ENCODE peak calls at places on chromosome 12, in four cellular contexts. M is A172, A is globus pallidus, W is HEK293T. F is an unnamed sample.

GRCh38 chr12:70733385-70733784 is 96.2 kb upstream of the PTPRB start:
- DNase-seq in M (peak; percentile 70), A (peak; percentile 81), W (peak; percentile 64), F (peak; percentile 44)

GRCh38 chr12:21323736-21324135 is 11.0 kb downstream of the SLCO1A2 start:
- DNase-seq in M (no peak), A (peak; percentile 66), W (no peak), F (no peak)

GRCh38 chr12:10214131-10214876 is 1.6 kb downstream of the GABARAPL1 start:
- DNase-seq in W (peak; percentile 17), M (no peak), A (no peak), F (no peak)

GRCh38 chr12:49809369-49810158 is 18.6 kb downstream of the NCKAP5L start:
- DNase-seq in W (no peak), A (no peak), M (no peak), F (no peak)

GRCh38 chr12:53223391-53224267 is 8.4 kb downstream of the RARG start:
- DNase-seq in M (no peak), W (no peak), A (peak; percentile 85), F (no peak)

GRCh38 chr12:1328385-1328784 is 266.0 kb downstream of the FBXL14 start:
- DNase-seq in W (no peak), A (no peak), M (no peak), F (no peak)

GRCh38 chr12:16075887-16076286 is 164.8 kb downstream of the DERA start:
- DNase-seq in A (no peak), W (no peak), M (no peak), F (no peak)

GRCh38 chr12:90816353-90817089 is 138.5 kb downstream of the CCER1 start:
- DNase-seq in A (no peak), W (no peak), M (peak; percentile 6), F (no peak)

GRCh38 chr12:90211017-90211416 is 502.4 kb upstream of the ATP2B1 start:
- DNase-seq in M (peak; percentile 89), A (no peak), W (no peak), F (peak; percentile 28)

GRCh38 chr12:132451836-132452195 is 38.1 kb upstream of the FBRSL1 start:
- DNase-seq in A (no peak), M (no peak), W (no peak), F (no peak)

GRCh38 chr12:89477633-89478279 is 46.8 kb downstream of the GALNT4 start:
- DNase-seq in M (no peak), W (no peak), A (no peak), F (no peak)

GRCh38 chr12:106323537-106323936 is 21.0 kb downstream of the TCP11L2 start:
- DNase-seq in A (no peak), W (no peak), M (no peak), F (no peak)

GRCh38 chr12:46677749-46678148 is 148.0 kb downstream of the SLC38A4 start:
- DNase-seq in W (no peak), M (peak; percentile 34), A (no peak), F (no peak)

GRCh38 chr12:92144631-92145480 is 790 bp downstream of the BTG1 start:
- DNase-seq in A (peak; percentile 57), M (peak; percentile 57), W (peak; percentile 36), F (no peak)

GRCh38 chr12:53380797-53381738 is 1.1 kb downstream of the SP1 start:
- DNase-seq in A (no peak), W (no peak), M (peak; percentile 41), F (no peak)

GRCh38 chr12:112307219-112308062 is 74.8 kb downstream of the HECTD4 start:
- DNase-seq in A (no peak), W (no peak), M (no peak), F (no peak)

GRCh38 chr12:52473738-52474137 is at the start of gene KRT6C:
- DNase-seq in M (no peak), A (no peak), W (no peak), F (no peak)

GRCh38 chr12:124915249-124916236 is 1.1 kb upstream of the UBC start:
- DNase-seq in A (peak; percentile 82), W (no peak), M (peak; percentile 31), F (no peak)

GRCh38 chr12:57738142-57738474 is 434 bp downstream of the AGAP2 start:
- DNase-seq in M (no peak), W (no peak), A (no peak), F (no peak)

GRCh38 chr12:24864796-24865125 is 84.1 kb downstream of the BCAT1 start:
- DNase-seq in A (no peak), M (peak; percentile 16), W (no peak), F (no peak)

GRCh38 chr12:126747530-126748149 is 1519.3 kb upstream of the TMEM132C start:
- DNase-seq in M (peak; percentile 35), W (peak; percentile 62), A (peak; percentile 22), F (peak; percentile 55)

GRCh38 chr12:106291342-106291741 is 11.2 kb upstream of the TCP11L2 start:
- DNase-seq in W (no peak), A (no peak), M (no peak), F (no peak)

GRCh38 chr12:19916982-19917381 is 451.4 kb upstream of the PDE3A start:
- DNase-seq in M (no peak), W (no peak), A (no peak), F (no peak)

GRCh38 chr12:95582230-95583058 is 31.2 kb upstream of the USP44 start:
- DNase-seq in W (peak; percentile 20), M (peak; percentile 39), A (peak; percentile 26), F (peak; percentile 10)

GRCh38 chr12:3117628-3118027 is 40.4 kb downstream of the TSPAN9 start:
- DNase-seq in W (no peak), A (no peak), M (peak; percentile 57), F (peak; percentile 45)

GRCh38 chr12:47773858-47774580 is 981 bp downstream of the SLC48A1 start:
- DNase-seq in W (peak; percentile 18), A (no peak), M (no peak), F (no peak)

GRCh38 chr12:48446372-48446771 is 26.0 kb upstream of the ANP32D start:
- DNase-seq in W (no peak), A (no peak), M (peak; percentile 14), F (no peak)

GRCh38 chr12:20946732-20947131 is 136.2 kb downstream of the SLCO1B3 start:
- DNase-seq in M (peak; percentile 11), W (peak; percentile 8), A (no peak), F (no peak)

GRCh38 chr12:15796493-15797141 is 7.4 kb upstream of the EPS8 start:
- DNase-seq in A (no peak), W (no peak), M (peak; percentile 67), F (no peak)

GRCh38 chr12:52253391-52254179 is 20.5 kb downstream of the KRT7 start:
- DNase-seq in A (no peak), W (no peak), M (no peak), F (no peak)

GRCh38 chr12:124428136-124428791 is 133.4 kb downstream of the RFLNA start:
- DNase-seq in M (peak; percentile 62), W (no peak), A (no peak), F (no peak)

GRCh38 chr12:122282066-122282465 is 15.8 kb upstream of the VPS33A start:
- DNase-seq in A (no peak), M (peak; percentile 70), W (no peak), F (no peak)

GRCh38 chr12:47828967-47829482 is 9.3 kb upstream of the HDAC7 start:
- DNase-seq in W (no peak), M (peak; percentile 52), A (no peak), F (peak; percentile 64)

GRCh38 chr12:97756066-97756701 is 293.6 kb downstream of the RMST start:
- DNase-seq in A (no peak), W (no peak), M (no peak), F (no peak)

GRCh38 chr12:130920711-130921381 is 32.9 kb upstream of the ADGRD1 start:
- DNase-seq in W (no peak), A (no peak), M (peak; percentile 74), F (no peak)

GRCh38 chr12:7060353-7060954 is at the start of gene C1S:
- DNase-seq in M (peak; percentile 80), A (peak; percentile 23), W (peak; percentile 33), F (peak; percentile 71)

GRCh38 chr12:14952295-14952995 is 9.0 kb downstream of the ARHGDIB start:
- DNase-seq in M (peak; percentile 72), W (no peak), A (no peak), F (peak; percentile 47)

GRCh38 chr12:118189761-118190181 is 53.8 kb downstream of the PEBP1 start:
- DNase-seq in M (peak; percentile 31), W (no peak), A (peak; percentile 81), F (no peak)

GRCh38 chr12:96587691-96588090 is 98.3 kb downstream of the CFAP54 start:
- DNase-seq in W (no peak), M (peak; percentile 51), A (no peak), F (no peak)

GRCh38 chr12:55658635-55659391 is 22.1 kb downstream of the OR10P1 start:
- DNase-seq in A (no peak), M (no peak), W (no peak), F (no peak)